ENCODE peak calls at places on chromosomes 3 and 15, in seven cellular contexts. O is NCI-H2171 treated with DMSO at 0.1 percent for 48 hours; J is heart right ventricle; T is activated CD8-positive, alpha-beta memory T cell treated with anti-CD3 and anti-CD28 coated beads for 48 hours; K is NCI-H82; X is CD4-positive, CD25-positive, alpha-beta regulatory T cell; I is ovary. M is an unnamed sample.
A peak's percentile ranks its signal among the peaks of the same experiment; 100 is the strongest.

GRCh38 chr15:68983821-68984517 is 30.5 kb upstream of the NOX5 start:
- DNase-seq in I (no peak), J (no peak), X (no peak), K (no peak), T (no peak), O (no peak), M (no peak)

GRCh38 chr3:44232407-44232806 is 9.3 kb upstream of the TOPAZ1 start:
- DNase-seq in K (no peak), I (no peak), X (peak; percentile 9), J (no peak), O (no peak), T (no peak), M (no peak)

GRCh38 chr3:44348993-44349392 is 10.4 kb downstream of the TCAIM start:
- DNase-seq in T (no peak), O (no peak), J (no peak), K (no peak), I (no peak), X (no peak), M (no peak)

GRCh38 chr3:142028174-142028833 is 121.0 kb downstream of the TFDP2 start:
- DNase-seq in O (peak; percentile 81), K (peak; percentile 36), I (no peak), T (no peak), X (peak; percentile 80), J (peak; percentile 58), M (peak; percentile 41)

GRCh38 chr3:73600293-73600938 is 24.3 kb downstream of the PDZRN3 start:
- DNase-seq in J (no peak), T (no peak), O (no peak), K (no peak), I (no peak), X (no peak), M (no peak)

GRCh38 chr3:161770532-161771386 is 274.2 kb downstream of the OTOL1 start:
- DNase-seq in T (no peak), I (no peak), J (no peak), X (no peak), O (no peak), K (peak; percentile 24), M (no peak)

GRCh38 chr3:64798316-64798715 is 110.5 kb upstream of the ADAMTS9 start:
- DNase-seq in O (no peak), T (no peak), I (no peak), K (no peak), J (no peak), X (no peak), M (no peak)

GRCh38 chr15:64009798-64010241 is 36.5 kb downstream of the DAPK2 start:
- DNase-seq in X (peak; percentile 58), K (no peak), I (no peak), O (no peak), T (no peak), J (no peak), M (peak; percentile 41)

GRCh38 chr15:95937128-95937528 is 393.4 kb upstream of the NR2F2 start:
- DNase-seq in O (no peak), T (no peak), X (no peak), I (no peak), J (no peak), K (no peak), M (no peak)

GRCh38 chr3:39141211-39141995 is 12.0 kb downstream of the CSRNP1 start:
- DNase-seq in J (peak; percentile 60), X (no peak), K (no peak), O (no peak), T (no peak), I (peak; percentile 62), M (no peak)

GRCh38 chr3:31532587-31533168 is at the start of gene STT3B:
- DNase-seq in X (peak; percentile 93), O (peak; percentile 80), K (peak; percentile 87), J (peak; percentile 80), I (peak; percentile 79), T (no peak), M (no peak)

GRCh38 chr3:71629289-71630252 is 46.0 kb upstream of the FOXP1 start:
- DNase-seq in J (peak; percentile 22), K (no peak), O (no peak), T (no peak), I (peak; percentile 8), X (no peak), M (no peak)